ENCODE peak calls at places on chromosomes 2 and 18, in eight cellular contexts. One of them, this sample, is unnamed.

GRCh38 chr2:26557244-26557925 is 79.5 kb upstream of the OTOF start:
- DNase-seq in MM.1S: no peak
- DNase-seq in psoas muscle: no peak
- DNase-seq in heart left ventricle: no peak
- DNase-seq in ovary: no peak
- DNase-seq in left ventricle myocardium inferior: no peak
- DNase-seq in CD8-positive, alpha-beta T cell: no peak
- DNase-seq in A549: no peak
- DNase-seq in this sample: no peak

GRCh38 chr18:54284967-54285785 is 15.9 kb downstream of the POLI start:
- DNase-seq in left ventricle myocardium inferior: peak; percentile 55
- DNase-seq in A549: no peak
- DNase-seq in heart left ventricle: peak; percentile 26
- DNase-seq in MM.1S: peak; percentile 93
- DNase-seq in psoas muscle: peak; percentile 48
- DNase-seq in ovary: no peak
- DNase-seq in CD8-positive, alpha-beta T cell: no peak
- DNase-seq in this sample: peak; percentile 71

GRCh38 chr18:79855147-79855910 is 57.6 kb downstream of the KCNG2 start:
- DNase-seq in left ventricle myocardium inferior: no peak
- DNase-seq in psoas muscle: no peak
- DNase-seq in heart left ventricle: no peak
- DNase-seq in CD8-positive, alpha-beta T cell: no peak
- DNase-seq in ovary: no peak
- DNase-seq in MM.1S: no peak
- DNase-seq in A549: no peak
- DNase-seq in this sample: peak; percentile 50

GRCh38 chr2:40364143-40364903 is 87.6 kb downstream of the SLC8A1 start:
- DNase-seq in CD8-positive, alpha-beta T cell: no peak
- DNase-seq in psoas muscle: no peak
- DNase-seq in A549: no peak
- DNase-seq in ovary: no peak
- DNase-seq in left ventricle myocardium inferior: no peak
- DNase-seq in heart left ventricle: no peak
- DNase-seq in MM.1S: no peak
- DNase-seq in this sample: no peak

GRCh38 chr2:28528206-28528605 is 32.3 kb downstream of the PLB1 start:
- DNase-seq in ovary: no peak
- DNase-seq in psoas muscle: peak; percentile 62
- DNase-seq in left ventricle myocardium inferior: peak; percentile 78
- DNase-seq in MM.1S: no peak
- DNase-seq in A549: no peak
- DNase-seq in heart left ventricle: peak; percentile 74
- DNase-seq in CD8-positive, alpha-beta T cell: no peak
- DNase-seq in this sample: no peak

GRCh38 chr2:126911111-126911796 is 12.6 kb downstream of the TEX51 start:
- DNase-seq in A549: no peak
- DNase-seq in CD8-positive, alpha-beta T cell: no peak
- DNase-seq in left ventricle myocardium inferior: no peak
- DNase-seq in ovary: no peak
- DNase-seq in psoas muscle: no peak
- DNase-seq in heart left ventricle: no peak
- DNase-seq in MM.1S: no peak
- DNase-seq in this sample: peak; percentile 52

GRCh38 chr18:55097406-55098170 is 138.3 kb upstream of the CCDC68 start:
- DNase-seq in MM.1S: no peak
- DNase-seq in CD8-positive, alpha-beta T cell: no peak
- DNase-seq in left ventricle myocardium inferior: no peak
- DNase-seq in A549: no peak
- DNase-seq in heart left ventricle: no peak
- DNase-seq in psoas muscle: no peak
- DNase-seq in ovary: no peak
- DNase-seq in this sample: no peak

GRCh38 chr2:73020657-73021370 is 50.7 kb downstream of the SFXN5 start:
- DNase-seq in MM.1S: no peak
- DNase-seq in heart left ventricle: peak; percentile 6
- DNase-seq in left ventricle myocardium inferior: no peak
- DNase-seq in psoas muscle: no peak
- DNase-seq in ovary: no peak
- DNase-seq in CD8-positive, alpha-beta T cell: no peak
- DNase-seq in A549: peak; percentile 23
- DNase-seq in this sample: peak; percentile 32

GRCh38 chr2:15364561-15364960 is 196.6 kb downstream of the NBAS start:
- DNase-seq in ovary: no peak
- DNase-seq in MM.1S: no peak
- DNase-seq in psoas muscle: no peak
- DNase-seq in CD8-positive, alpha-beta T cell: no peak
- DNase-seq in left ventricle myocardium inferior: no peak
- DNase-seq in heart left ventricle: no peak
- DNase-seq in A549: no peak
- DNase-seq in this sample: no peak

GRCh38 chr2:10332402-10333246 is 29.9 kb downstream of the HPCAL1 start:
- DNase-seq in heart left ventricle: no peak
- DNase-seq in MM.1S: no peak
- DNase-seq in left ventricle myocardium inferior: no peak
- DNase-seq in A549: no peak
- DNase-seq in CD8-positive, alpha-beta T cell: no peak
- DNase-seq in psoas muscle: no peak
- DNase-seq in ovary: no peak
- DNase-seq in this sample: no peak

GRCh38 chr2:174877796-174878195 is 113.5 kb upstream of the CHRNA1 start:
- DNase-seq in left ventricle myocardium inferior: no peak
- DNase-seq in heart left ventricle: no peak
- DNase-seq in A549: no peak
- DNase-seq in psoas muscle: no peak
- DNase-seq in CD8-positive, alpha-beta T cell: no peak
- DNase-seq in MM.1S: no peak
- DNase-seq in ovary: no peak
- DNase-seq in this sample: no peak
- H3K4me3 ChIP-seq in left ventricle myocardium inferior: no peak overlapping the region
- H3K4me3 ChIP-seq in heart left ventricle: no peak overlapping the region
- H3K4me3 ChIP-seq in A549: no peak overlapping the region
- H3K4me3 ChIP-seq in psoas muscle: no peak overlapping the region
- H3K4me3 ChIP-seq in CD8-positive, alpha-beta T cell: no peak overlapping the region
- H3K4me3 ChIP-seq in MM.1S: no peak overlapping the region
- H3K4me3 ChIP-seq in ovary: no peak overlapping the region
- H3K4me3 ChIP-seq in this sample: no peak overlapping the region

GRCh38 chr2:165835363-165835762 is 41.3 kb upstream of the GALNT3 start:
- DNase-seq in A549: no peak
- DNase-seq in heart left ventricle: no peak
- DNase-seq in left ventricle myocardium inferior: no peak
- DNase-seq in MM.1S: no peak
- DNase-seq in psoas muscle: no peak
- DNase-seq in CD8-positive, alpha-beta T cell: no peak
- DNase-seq in ovary: no peak
- DNase-seq in this sample: no peak

GRCh38 chr2:165844216-165844615 is 50.2 kb upstream of the GALNT3 start:
- DNase-seq in MM.1S: no peak
- DNase-seq in A549: no peak
- DNase-seq in left ventricle myocardium inferior: no peak
- DNase-seq in psoas muscle: no peak
- DNase-seq in ovary: no peak
- DNase-seq in CD8-positive, alpha-beta T cell: no peak
- DNase-seq in heart left ventricle: no peak
- DNase-seq in this sample: no peak

GRCh38 chr2:165840333-165840958 is 46.4 kb upstream of the GALNT3 start:
- DNase-seq in left ventricle myocardium inferior: no peak
- DNase-seq in psoas muscle: no peak
- DNase-seq in MM.1S: no peak
- DNase-seq in A549: no peak
- DNase-seq in heart left ventricle: no peak
- DNase-seq in CD8-positive, alpha-beta T cell: no peak
- DNase-seq in ovary: no peak
- DNase-seq in this sample: no peak

GRCh38 chr2:165837122-165837521 is 43.1 kb upstream of the GALNT3 start:
- DNase-seq in MM.1S: no peak
- DNase-seq in psoas muscle: no peak
- DNase-seq in left ventricle myocardium inferior: no peak
- DNase-seq in heart left ventricle: no peak
- DNase-seq in CD8-positive, alpha-beta T cell: no peak
- DNase-seq in ovary: no peak
- DNase-seq in A549: no peak
- DNase-seq in this sample: no peak

DNA sequence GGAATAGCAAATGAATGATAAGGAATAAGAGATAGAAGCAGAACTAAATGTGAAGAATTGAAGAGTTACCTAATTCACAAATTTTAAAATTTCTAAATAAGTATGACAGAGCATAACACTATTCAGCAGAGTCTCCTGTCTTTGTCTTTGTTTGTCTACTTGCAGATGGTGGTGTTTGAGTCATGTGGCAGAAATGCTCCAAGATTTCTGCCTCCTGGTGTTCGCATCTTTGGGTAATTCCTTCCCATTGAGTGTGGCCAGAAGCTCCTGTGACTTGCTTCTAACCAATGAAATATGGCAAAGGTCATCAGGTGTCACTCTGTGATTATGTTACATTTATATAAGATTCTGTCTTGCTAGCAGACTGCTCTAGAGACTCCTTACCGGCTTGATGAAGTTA is 45.6 kb upstream of the GALNT3 start:
- DNase-seq in A549: no peak
- DNase-seq in psoas muscle: no peak
- DNase-seq in left ventricle myocardium inferior: no peak
- DNase-seq in ovary: no peak
- DNase-seq in MM.1S: no peak
- DNase-seq in CD8-positive, alpha-beta T cell: no peak
- DNase-seq in heart left ventricle: no peak
- DNase-seq in this sample: no peak
- TF ChIP-seq CTCF in A549: no peak
- TF ChIP-seq CTCF in psoas muscle: no peak
- TF ChIP-seq CTCF in left ventricle myocardium inferior: no peak
- TF ChIP-seq CTCF in ovary: no peak
- TF ChIP-seq CTCF in MM.1S: no peak
- TF ChIP-seq CTCF in CD8-positive, alpha-beta T cell: no peak
- TF ChIP-seq CTCF in heart left ventricle: no peak
- TF ChIP-seq CTCF in this sample: no peak

GRCh38 chr2:178365116-178365515 is 85.9 kb downstream of the PRKRA start:
- DNase-seq in psoas muscle: no peak
- DNase-seq in MM.1S: no peak
- DNase-seq in CD8-positive, alpha-beta T cell: no peak
- DNase-seq in heart left ventricle: no peak
- DNase-seq in A549: no peak
- DNase-seq in left ventricle myocardium inferior: no peak
- DNase-seq in ovary: no peak
- DNase-seq in this sample: no peak

GRCh38 chr2:178359192-178359912 is 91.6 kb downstream of the PRKRA start:
- DNase-seq in CD8-positive, alpha-beta T cell: no peak
- DNase-seq in left ventricle myocardium inferior: no peak
- DNase-seq in A549: no peak
- DNase-seq in ovary: no peak
- DNase-seq in MM.1S: peak; percentile 25
- DNase-seq in heart left ventricle: no peak
- DNase-seq in psoas muscle: no peak
- DNase-seq in this sample: no peak

GRCh38 chr2:178363252-178363651 is 87.7 kb downstream of the PRKRA start:
- DNase-seq in CD8-positive, alpha-beta T cell: no peak
- DNase-seq in MM.1S: no peak
- DNase-seq in ovary: no peak
- DNase-seq in A549: peak; percentile 7
- DNase-seq in psoas muscle: peak; percentile 64
- DNase-seq in left ventricle myocardium inferior: no peak
- DNase-seq in heart left ventricle: no peak
- DNase-seq in this sample: no peak

GRCh38 chr2:178361588-178361987 is 89.4 kb downstream of the PRKRA start:
- DNase-seq in heart left ventricle: no peak
- DNase-seq in A549: no peak
- DNase-seq in ovary: no peak
- DNase-seq in left ventricle myocardium inferior: no peak
- DNase-seq in MM.1S: no peak
- DNase-seq in psoas muscle: no peak
- DNase-seq in CD8-positive, alpha-beta T cell: no peak
- DNase-seq in this sample: no peak
- H3K27ac ChIP-seq in heart left ventricle: no peak overlapping the region
- H3K27ac ChIP-seq in A549: no peak overlapping the region
- H3K27ac ChIP-seq in ovary: no peak overlapping the region
- H3K27ac ChIP-seq in left ventricle myocardium inferior: no peak overlapping the region
- H3K27ac ChIP-seq in MM.1S: no peak overlapping the region
- H3K27ac ChIP-seq in psoas muscle: no peak overlapping the region
- H3K27ac ChIP-seq in CD8-positive, alpha-beta T cell: no peak overlapping the region
- H3K27ac ChIP-seq in this sample: no peak overlapping the region

GRCh38 chr18:45671366-45671765 is 52.6 kb upstream of the SLC14A1 start:
- DNase-seq in heart left ventricle: no peak
- DNase-seq in A549: no peak
- DNase-seq in left ventricle myocardium inferior: no peak
- DNase-seq in CD8-positive, alpha-beta T cell: no peak
- DNase-seq in MM.1S: no peak
- DNase-seq in ovary: no peak
- DNase-seq in psoas muscle: no peak
- DNase-seq in this sample: no peak
- H3K4me3 ChIP-seq in heart left ventricle: no peak overlapping the region
- H3K4me3 ChIP-seq in A549: no peak overlapping the region
- H3K4me3 ChIP-seq in left ventricle myocardium inferior: no peak overlapping the region
- H3K4me3 ChIP-seq in CD8-positive, alpha-beta T cell: no peak overlapping the region
- H3K4me3 ChIP-seq in MM.1S: no peak overlapping the region
- H3K4me3 ChIP-seq in ovary: no peak overlapping the region
- H3K4me3 ChIP-seq in psoas muscle: no peak overlapping the region
- H3K4me3 ChIP-seq in this sample: no peak overlapping the region

DNA sequence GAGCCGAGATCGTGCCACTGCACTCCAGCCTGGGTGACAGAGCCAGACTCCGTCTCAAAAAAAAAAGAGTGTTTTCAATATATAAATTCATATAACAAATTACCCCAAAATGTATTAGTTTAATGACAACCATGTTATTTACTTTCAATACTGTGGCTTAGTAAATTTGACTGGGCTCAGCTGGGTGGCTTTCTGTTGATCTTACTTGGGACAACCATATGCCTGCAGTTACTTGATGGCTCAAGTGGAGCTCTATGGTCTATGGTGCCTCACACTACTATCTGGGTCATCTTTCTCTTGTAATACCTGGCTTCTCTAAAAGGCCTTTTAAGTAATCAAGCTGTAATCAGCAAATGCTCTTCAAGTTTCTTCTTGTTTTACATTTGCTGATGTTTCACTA is 341.5 kb upstream of the SPHKAP start:
- DNase-seq in CD8-positive, alpha-beta T cell: no peak
- DNase-seq in heart left ventricle: no peak
- DNase-seq in ovary: no peak
- DNase-seq in psoas muscle: no peak
- DNase-seq in left ventricle myocardium inferior: no peak
- DNase-seq in MM.1S: no peak
- DNase-seq in A549: no peak
- DNase-seq in this sample: no peak
- TF ChIP-seq CTCF in CD8-positive, alpha-beta T cell: no peak
- TF ChIP-seq CTCF in heart left ventricle: no peak
- TF ChIP-seq CTCF in ovary: no peak
- TF ChIP-seq CTCF in psoas muscle: no peak
- TF ChIP-seq CTCF in left ventricle myocardium inferior: no peak
- TF ChIP-seq CTCF in MM.1S: no peak
- TF ChIP-seq CTCF in A549: no peak
- TF ChIP-seq CTCF in this sample: no peak

DNA sequence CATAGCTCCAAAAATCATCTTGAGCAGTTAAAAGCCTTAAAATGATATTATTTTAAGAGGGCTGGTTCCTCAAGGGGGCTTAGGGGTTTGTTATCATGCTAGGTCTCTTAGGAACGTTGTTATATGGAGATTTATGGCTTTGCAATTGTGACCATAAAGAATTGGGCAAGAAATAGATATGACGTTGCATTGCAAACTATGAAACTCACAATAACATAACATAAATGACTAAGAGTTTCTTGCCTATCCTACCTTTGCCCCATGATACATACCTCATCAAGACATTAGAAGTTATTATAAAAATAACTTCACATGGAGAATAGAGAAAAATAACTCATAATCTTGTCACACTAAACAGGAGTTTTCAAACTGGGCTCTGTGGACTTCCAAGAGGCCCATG is 206.4 kb upstream of the SESTD1 start:
- DNase-seq in MM.1S: no peak
- DNase-seq in ovary: no peak
- DNase-seq in psoas muscle: no peak
- DNase-seq in left ventricle myocardium inferior: no peak
- DNase-seq in CD8-positive, alpha-beta T cell: no peak
- DNase-seq in A549: no peak
- DNase-seq in heart left ventricle: no peak
- DNase-seq in this sample: no peak
- H3K27ac ChIP-seq in MM.1S: no peak overlapping the region
- H3K27ac ChIP-seq in ovary: no peak overlapping the region
- H3K27ac ChIP-seq in psoas muscle: no peak overlapping the region
- H3K27ac ChIP-seq in left ventricle myocardium inferior: no peak overlapping the region
- H3K27ac ChIP-seq in CD8-positive, alpha-beta T cell: no peak overlapping the region
- H3K27ac ChIP-seq in A549: no peak overlapping the region
- H3K27ac ChIP-seq in heart left ventricle: no peak overlapping the region
- H3K27ac ChIP-seq in this sample: no peak overlapping the region